ENCODE peak calls at places on chromosomes 1 and 21, in ten cellular contexts. C is HuH-7; F is G401; Z is A549; I is stimulated activated CD4-positive, alpha-beta T cell treated with anti-CD3 and anti-CD28 coated beads, Interleukin-4, amount 100 ng/mL, for 48 hours; U is AG04450; X is tibial artery; R is M059J; G is neural crest cell; K is mesothelial cell of epicardium. Y is an unnamed sample.

GRCh38 chr1:53327183-53327941 is 508 bp downstream of the LRP8 start:
- DNase-seq in I (peak; percentile 39), R (peak; percentile 52), Z (peak; percentile 23), C (peak; percentile 28), U (no peak), F (no peak), G (peak; percentile 63), X (peak; percentile 68), K (peak; percentile 72), Y (no peak)

GRCh38 chr1:87017994-87018672 is 103.7 kb downstream of the HS2ST1 start:
- DNase-seq in R (no peak), U (no peak), G (no peak), X (no peak), F (no peak), K (no peak), C (no peak), Z (no peak), I (no peak), Y (no peak)

GRCh38 chr1:173857363-173857917 is 10.3 kb downstream of the GAS5 start:
- DNase-seq in K (no peak), Z (no peak), F (no peak), R (no peak), U (no peak), X (no peak), I (no peak), G (no peak), C (no peak), Y (no peak)

GRCh38 chr1:207218512-207219352 is 102.7 kb upstream of the CD55 start:
- DNase-seq in R (peak; percentile 66), K (no peak), I (no peak), G (no peak), F (no peak), U (no peak), X (no peak), Z (no peak), C (no peak), Y (no peak)

GRCh38 chr1:6170116-6170741 is 9.9 kb downstream of the CHD5 start:
- DNase-seq in U (no peak), X (no peak), R (no peak), K (no peak), F (no peak), G (no peak), Z (no peak), C (no peak), I (no peak), Y (no peak)

GRCh38 chr1:73359001-73359400 is 839.0 kb downstream of the LRRIQ3 start:
- DNase-seq in X (no peak), K (peak; percentile 65), Z (no peak), G (no peak), C (no peak), R (peak; percentile 2), F (no peak), I (no peak), U (no peak), Y (no peak)

GRCh38 chr21:21714396-21714795 is 716.2 kb downstream of the NCAM2 start:
- DNase-seq in Z (no peak), U (peak; percentile 24), F (no peak), G (no peak), R (peak; percentile 82), K (no peak), X (no peak), I (no peak), C (no peak), Y (no peak)

GRCh38 chr1:86616871-86617270 is 70.0 kb downstream of the CLCA4 start:
- DNase-seq in U (no peak), Z (no peak), C (no peak), K (no peak), R (no peak), X (no peak), G (no peak), F (no peak), I (no peak), Y (no peak)

GRCh38 chr1:147171399-147172167 is 687 bp downstream of the PRKAB2 start:
- DNase-seq in C (peak; percentile 21), Z (peak; percentile 30), U (no peak), R (peak; percentile 40), G (no peak), I (no peak), F (peak; percentile 44), K (no peak), X (no peak), Y (no peak)

GRCh38 chr1:150562384-150563339 is 13.5 kb downstream of the ADAMTSL4 start:
- DNase-seq in C (no peak), I (no peak), G (no peak), U (no peak), K (no peak), F (no peak), Z (no peak), X (no peak), R (peak; percentile 54), Y (no peak)

GRCh38 chr1:167616521-167616920 is 13.5 kb upstream of the RCSD1 start:
- DNase-seq in I (no peak), K (no peak), R (no peak), G (no peak), X (no peak), U (no peak), C (no peak), F (no peak), Z (no peak), Y (no peak)

GRCh38 chr1:39258146-39258924 is 53.8 kb downstream of the MACF1 start:
- DNase-seq in X (peak; percentile 78), U (no peak), R (peak; percentile 72), K (peak; percentile 84), Z (peak; percentile 80), C (peak; percentile 88), I (peak; percentile 58), F (peak; percentile 86), G (peak; percentile 67), Y (peak; percentile 80)

GRCh38 chr1:161261859-161262225 is 3.3 kb downstream of the PCP4L1 start:
- DNase-seq in K (no peak), F (no peak), G (no peak), C (no peak), I (no peak), Z (no peak), X (no peak), R (peak; percentile 11), U (no peak), Y (no peak)

GRCh38 chr1:187051618-187052232 is 223.0 kb downstream of the PLA2G4A start:
- DNase-seq in G (peak; percentile 15), K (no peak), I (no peak), F (peak; percentile 83), X (no peak), U (peak; percentile 7), C (peak; percentile 5), R (peak; percentile 51), Z (peak; percentile 18), Y (peak; percentile 45)

GRCh38 chr21:14010729-14011128 is 200.0 kb downstream of the LIPI start:
- DNase-seq in X (no peak), R (no peak), C (no peak), K (no peak), G (no peak), I (no peak), Z (no peak), F (no peak), U (no peak), Y (no peak)

GRCh38 chr1:243345205-243345604 is 89.4 kb downstream of the SDCCAG8 start:
- DNase-seq in Z (no peak), G (no peak), K (no peak), F (peak; percentile 88), U (no peak), I (no peak), C (no peak), R (peak; percentile 16), X (no peak), Y (no peak)

GRCh38 chr1:10283318-10283984 is 73.1 kb downstream of the KIF1B start:
- DNase-seq in I (peak; percentile 1), X (no peak), C (no peak), K (no peak), R (peak; percentile 11), F (peak; percentile 91), Z (no peak), U (no peak), G (no peak), Y (no peak)

GRCh38 chr21:26849428-26850115 is 4.4 kb upstream of the ADAMTS1 start:
- DNase-seq in F (peak; percentile 74), U (no peak), X (no peak), I (no peak), G (no peak), Z (no peak), C (no peak), R (peak; percentile 73), K (no peak), Y (no peak)

GRCh38 chr1:4825841-4826450 is 171.5 kb downstream of the AJAP1 start:
- DNase-seq in U (no peak), K (no peak), I (no peak), F (peak; percentile 12), X (no peak), Z (peak; percentile 10), C (peak; percentile 12), G (no peak), R (peak; percentile 11), Y (peak; percentile 47)

GRCh38 chr1:183168308-183168707 is 17.8 kb upstream of the LAMC2 start:
- DNase-seq in C (no peak), U (no peak), R (no peak), F (no peak), K (no peak), G (no peak), Z (no peak), X (no peak), I (no peak), Y (no peak)

GRCh38 chr1:22892789-22893188 is 79.9 kb downstream of the LACTBL1 start:
- DNase-seq in U (no peak), K (no peak), I (no peak), Z (no peak), R (no peak), G (no peak), C (no peak), X (no peak), F (no peak), Y (no peak)

GRCh38 chr1:19974822-19975416 is 4.5 kb downstream of the PLA2G2A start:
- DNase-seq in Z (peak; percentile 55), U (peak; percentile 42), K (peak; percentile 56), C (peak; percentile 71), I (no peak), R (peak; percentile 79), F (peak; percentile 7), X (peak; percentile 69), G (peak; percentile 33), Y (peak; percentile 61)

GRCh38 chr1:29752141-29752540 is 515.8 kb downstream of the PTPRU start:
- DNase-seq in C (no peak), G (peak; percentile 26), K (peak; percentile 47), X (no peak), I (no peak), Z (no peak), F (no peak), R (no peak), U (no peak), Y (no peak)

GRCh38 chr1:245765241-245766000 is 610.6 kb downstream of the KIF26B start:
- DNase-seq in C (no peak), Z (no peak), K (no peak), G (no peak), X (no peak), U (peak; percentile 59), F (peak; percentile 82), I (no peak), R (peak; percentile 80), Y (no peak)

GRCh38 chr1:153393926-153394325 is 3.1 kb upstream of the S100A8 start:
- DNase-seq in F (no peak), G (no peak), K (no peak), R (no peak), Z (no peak), I (no peak), U (no peak), X (peak; percentile 46), C (no peak), Y (no peak)